ENCODE peak calls at places on chromosomes 13 and 19, in four cellular contexts. N, D, G and C are unnamed samples.

GRCh38 chr19:4278010-4278409 is 1.1 kb upstream of the SHD start:
- DNase-seq in N (no peak), G (no peak), D (no peak), C (no peak)

GRCh38 chr13:33740134-33740538 is 77.8 kb upstream of the RFC3 start:
- DNase-seq in N (no peak), G (peak), D (peak), C (peak)

GRCh38 chr19:18364826-18365528 is 21.0 kb upstream of the GDF15 start:
- DNase-seq in N (peak), D (peak), G (peak), C (peak)

GRCh38 chr19:55652311-55653078 is 2.3 kb upstream of the U2AF2 start:
- DNase-seq in G (no peak), N (no peak), D (no peak), C (no peak)

GRCh38 chr13:113090415-113090770 is 15.2 kb upstream of the F7 start:
- DNase-seq in D (no peak), G (no peak), N (no peak), C (no peak)

GRCh38 chr19:41998246-41999020 is 4.4 kb upstream of the ATP1A3 start:
- DNase-seq in G (no peak), N (peak), D (peak), C (peak)

GRCh38 chr19:2337329-2337707 is 8.8 kb downstream of the SPPL2B start:
- DNase-seq in G (no peak), N (no peak), D (no peak), C (peak)

GRCh38 chr13:63190742-63191141 is 1775.1 kb upstream of the PCDH20 start:
- DNase-seq in G (peak), N (peak), D (peak), C (peak)

GRCh38 chr13:86445584-86446140 is 646.4 kb upstream of the SLITRK6 start:
- DNase-seq in D (no peak), N (no peak), G (no peak), C (no peak)

GRCh38 chr19:56142087-56142787 is 1.1 kb downstream of the ZNF444 start:
- DNase-seq in G (no peak), N (peak), D (no peak), C (no peak)

DNA sequence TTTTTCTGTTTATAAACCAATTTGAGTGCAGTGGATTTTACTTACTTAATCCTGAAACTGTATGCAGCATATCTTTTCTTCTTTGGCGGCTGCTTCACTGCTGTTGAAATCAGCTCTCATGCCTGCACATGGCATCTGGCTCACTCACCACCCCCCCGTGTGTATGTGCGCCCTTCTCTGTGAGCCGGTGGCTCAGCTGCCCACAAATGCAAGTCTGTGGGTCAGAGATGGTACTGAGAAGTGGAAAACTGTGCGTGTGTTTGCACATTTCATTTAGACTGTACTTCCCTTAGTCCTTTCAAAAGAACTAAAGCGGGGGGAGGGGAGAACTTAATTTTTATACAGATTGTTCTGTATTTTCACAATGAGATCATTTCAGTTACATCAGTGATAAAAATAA is 307.6 kb downstream of the SHISA2 start:
- DNase-seq in D (no peak), N (no peak), G (no peak), C (no peak)
- H3K4me3 ChIP-seq in D (no peak), N (no peak), G (no peak), C (no peak)

GRCh38 chr13:84812078-84812477 is 929.8 kb upstream of the SLITRK1 start:
- DNase-seq in G (no peak), D (no peak), N (no peak), C (no peak)
- TF ChIP-seq CTCF in G (no peak), D (no peak), N (no peak), C (no peak)

GRCh38 chr19:28715157-28715556 is 497.8 kb downstream of the UQCRFS1 start:
- DNase-seq in G (no peak), N (no peak), D (no peak), C (no peak)

GRCh38 chr19:28718909-28719308 is 494.0 kb downstream of the UQCRFS1 start:
- DNase-seq in N (no peak), D (no peak), G (no peak), C (no peak)
- H3K4me3 ChIP-seq in N (no peak), D (no peak), G (no peak), C (no peak)

GRCh38 chr13:38463047-38463446 is 113.4 kb downstream of the UFM1 start:
- DNase-seq in G (no peak), D (no peak), N (no peak), C (no peak)

GRCh38 chr13:38462605-38463004 is 113.0 kb downstream of the UFM1 start:
- DNase-seq in D (no peak), G (no peak), N (no peak), C (no peak)
- TF ChIP-seq CTCF in D (no peak), G (no peak), N (no peak), C (no peak)

GRCh38 chr13:20390526-20391175 is 135.0 kb downstream of the CRYL1 start:
- DNase-seq in D (no peak), G (no peak), N (no peak), C (no peak)

GRCh38 chr13:20389696-20390525 is 135.7 kb downstream of the CRYL1 start:
- DNase-seq in D (no peak), G (no peak), N (no peak), C (no peak)

GRCh38 chr13:20387441-20387971 is 138.2 kb downstream of the CRYL1 start:
- DNase-seq in D (no peak), G (no peak), N (no peak), C (peak)

GRCh38 chr13:20388184-20388583 is 137.5 kb downstream of the CRYL1 start:
- DNase-seq in D (no peak), N (no peak), G (no peak), C (no peak)

GRCh38 chr13:20387006-20387405 is 138.7 kb downstream of the CRYL1 start:
- DNase-seq in G (no peak), D (no peak), N (no peak), C (no peak)
- H3K4me3 ChIP-seq in G (no peak), D (no peak), N (no peak), C (no peak)

DNA sequence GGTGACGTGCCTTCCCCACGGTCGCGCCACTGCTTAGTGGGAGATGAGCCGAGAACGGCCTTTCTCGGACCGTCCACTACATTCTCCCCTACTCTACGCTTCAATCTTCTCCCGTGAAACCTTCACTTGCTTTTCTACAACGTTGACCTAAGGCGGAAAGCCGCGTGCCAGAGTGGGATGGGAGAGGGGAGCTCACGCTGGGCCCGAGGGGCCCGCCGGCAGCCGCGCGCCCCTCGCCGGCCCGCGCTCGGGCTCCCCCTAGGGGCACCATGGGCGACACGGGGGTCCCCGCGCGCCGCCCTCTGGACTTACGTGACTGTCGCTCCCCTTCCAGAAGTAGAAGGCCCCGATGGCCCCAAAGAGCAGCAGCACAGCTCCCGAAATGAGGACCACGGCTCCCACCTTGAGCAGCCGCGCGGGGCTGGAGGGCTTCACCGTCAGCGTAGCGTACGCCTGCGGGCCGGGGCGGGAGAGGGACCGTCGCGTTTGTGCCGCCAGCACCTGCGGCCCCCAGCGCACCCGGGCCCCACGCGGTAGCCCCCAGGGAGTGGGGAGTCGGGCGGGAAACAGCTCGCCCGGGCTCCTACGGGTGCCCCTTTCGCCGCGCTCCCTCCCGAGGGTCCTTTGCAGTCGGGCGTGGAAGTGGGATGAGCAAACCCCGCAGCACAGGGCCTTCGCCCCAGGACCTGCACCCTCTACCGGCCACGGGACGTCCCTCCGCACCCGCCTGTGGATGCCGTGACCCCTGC is 727 bp downstream of the CNMD start:
- DNase-seq in D (no peak), N (no peak), G (no peak), C (no peak)
- TF ChIP-seq CTCF in D (peak), N (no peak), G (peak), C (no peak)

GRCh38 chr13:109773276-109773675 is 13.1 kb downstream of the IRS2 start:
- DNase-seq in G (no peak), N (peak), D (no peak), C (no peak)
- H3K4me3 ChIP-seq in G (no peak), N (peak), D (no peak), C (no peak)

GRCh38 chr19:49812997-49813861 is at the start of gene FUZ:
- DNase-seq in G (peak), D (peak), N (peak), C (peak)
- TF ChIP-seq CTCF in G (peak), D (peak), N (no peak), C (no peak)

GRCh38 chr19:46081928-46082727 is 41.3 kb upstream of the IGFL4 start:
- DNase-seq in N (peak), D (peak), G (no peak), C (peak)

GRCh38 chr19:46080561-46080960 is 39.8 kb upstream of the IGFL4 start:
- DNase-seq in G (peak), N (peak), D (peak), C (peak)

GRCh38 chr19:46076951-46077814 is 36.4 kb upstream of the IGFL4 start:
- DNase-seq in G (peak), N (peak), D (peak), C (peak)

GRCh38 chr19:46076031-46076880 is 35.5 kb upstream of the IGFL4 start:
- DNase-seq in G (no peak), N (no peak), D (no peak), C (no peak)

GRCh38 chr19:46077815-46078167 is 37.0 kb upstream of the IGFL4 start:
- DNase-seq in D (no peak), N (no peak), G (no peak), C (no peak)
- H3K4me3 ChIP-seq in D (no peak), N (peak), G (no peak), C (no peak)

GRCh38 chr13:29397265-29397664 is 198.2 kb downstream of the SLC7A1 start:
- DNase-seq in N (no peak), G (no peak), D (no peak), C (no peak)
- TF ChIP-seq CTCF in N (no peak), G (peak), D (peak), C (peak)